ENCODE peak calls at places on chromosomes 7 and 10, in four cellular contexts. Y, U, P and I are unnamed samples. For H3K4me1, the result is how much of the 10 kb centered on the place peaks cover.

GRCh38 chr10:43421519-43421918 is 12.5 kb upstream of the HNRNPF start:
- DNase-seq in U (no peak), Y (no peak), P (no peak), I (no peak)

GRCh38 chr7:106679153-106679931 is 18.4 kb upstream of the CCDC71L start:
- DNase-seq in P (peak), U (peak), Y (no peak), I (no peak)

GRCh38 chr10:84783386-84783785 is 455.0 kb downstream of the CCSER2 start:
- DNase-seq in P (peak), Y (no peak), U (no peak), I (peak)

GRCh38 chr10:100508691-100509150 is 10.9 kb downstream of the SEC31B start:
- DNase-seq in Y (no peak), U (peak), P (peak), I (peak)

GRCh38 chr10:79394631-79395030 is 47.4 kb downstream of the PPIF start:
- DNase-seq in Y (no peak), U (no peak), P (no peak), I (no peak)

GRCh38 chr10:63917363-63917762 is 396.2 kb downstream of the REEP3 start:
- DNase-seq in P (no peak), Y (no peak), U (no peak), I (no peak)

GRCh38 chr7:31648288-31648687 is 38.7 kb upstream of the PPP1R17 start:
- DNase-seq in U (peak), P (peak), Y (no peak), I (no peak)

GRCh38 chr10:125102821-125103220 is 57.5 kb downstream of the CTBP2 start:
- DNase-seq in Y (no peak), P (no peak), U (no peak), I (no peak)

GRCh38 chr10:22435650-22436049 is 90.4 kb downstream of the SPAG6 start:
- DNase-seq in U (no peak), Y (no peak), P (no peak), I (no peak)

DNA sequence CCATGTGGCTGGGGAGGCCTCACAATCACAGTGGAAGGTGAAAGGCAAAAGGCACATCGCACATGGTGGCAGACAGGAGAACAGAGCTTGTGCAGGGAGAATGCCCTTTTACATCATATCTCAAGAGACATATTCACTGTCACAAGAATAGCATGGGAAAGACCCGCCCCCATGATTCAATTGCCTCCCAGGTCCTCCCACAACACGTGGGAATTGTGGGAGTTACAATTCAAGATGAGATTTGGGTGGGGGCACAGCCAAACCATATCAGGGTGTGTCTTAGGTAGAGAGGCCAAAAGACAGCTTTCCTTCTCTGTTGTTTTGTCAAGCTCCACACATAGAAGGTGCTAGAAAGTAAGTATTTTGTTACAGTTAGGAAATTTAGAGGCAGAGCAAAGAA is 20.8 kb upstream of the SLC26A5 start:
- DNase-seq in P (no peak), Y (no peak), U (no peak), I (no peak)
- H3K56ac ChIP-seq in P (no peak), Y (no peak), U (no peak), I (no peak)

DNA sequence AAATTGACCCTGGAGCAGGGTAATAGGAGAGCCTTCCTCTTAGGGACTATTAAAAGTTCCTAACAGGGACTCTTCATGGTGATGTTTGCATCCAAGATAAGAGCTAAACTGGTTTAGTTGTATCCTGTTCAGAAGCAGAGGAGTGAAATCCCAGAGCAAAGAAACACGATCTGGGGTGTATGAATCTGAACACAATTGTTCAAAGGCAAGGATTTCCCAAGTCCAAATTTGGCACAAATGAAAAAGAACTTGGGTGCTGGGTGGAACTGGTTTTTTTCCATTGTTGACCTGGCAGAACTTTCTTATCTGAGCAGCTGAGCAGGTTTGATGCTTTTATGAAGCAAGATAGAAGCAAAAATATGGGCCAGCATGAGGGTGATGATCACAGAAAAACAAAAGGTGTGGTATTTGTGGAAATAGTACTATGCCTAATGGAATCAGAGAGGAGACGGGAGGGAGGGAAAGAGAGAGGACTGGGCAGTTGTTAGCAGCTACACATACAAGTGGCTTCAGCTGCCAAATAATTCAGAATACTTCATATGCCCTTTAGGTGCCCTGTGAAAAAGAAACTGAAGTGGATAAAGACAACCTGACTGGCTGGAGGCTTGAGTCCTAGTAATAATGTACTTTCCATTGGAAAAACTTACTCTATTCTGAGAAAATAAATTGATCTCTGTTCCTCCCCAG is 6.1 kb downstream of the AGFG2 start:
- DNase-seq in P (no peak), U (peak), Y (no peak), I (no peak)
- H3K4me1 ChIP-seq in P (under half), U (under half), Y (under half), I (under half)

GRCh38 chr10:86665218-86665607 is 3.1 kb upstream of the LDB3 start:
- DNase-seq in P (peak), U (no peak), Y (no peak), I (no peak)

GRCh38 chr10:86665868-86666267 is 2.4 kb upstream of the LDB3 start:
- DNase-seq in U (no peak), Y (no peak), P (no peak), I (no peak)

GRCh38 chr10:86664370-86665217 is 3.7 kb upstream of the LDB3 start:
- DNase-seq in P (peak), Y (no peak), U (no peak), I (no peak)

GRCh38 chr10:86667421-86668181 is 710 bp upstream of the LDB3 start:
- DNase-seq in U (no peak), Y (no peak), P (no peak), I (no peak)

DNA sequence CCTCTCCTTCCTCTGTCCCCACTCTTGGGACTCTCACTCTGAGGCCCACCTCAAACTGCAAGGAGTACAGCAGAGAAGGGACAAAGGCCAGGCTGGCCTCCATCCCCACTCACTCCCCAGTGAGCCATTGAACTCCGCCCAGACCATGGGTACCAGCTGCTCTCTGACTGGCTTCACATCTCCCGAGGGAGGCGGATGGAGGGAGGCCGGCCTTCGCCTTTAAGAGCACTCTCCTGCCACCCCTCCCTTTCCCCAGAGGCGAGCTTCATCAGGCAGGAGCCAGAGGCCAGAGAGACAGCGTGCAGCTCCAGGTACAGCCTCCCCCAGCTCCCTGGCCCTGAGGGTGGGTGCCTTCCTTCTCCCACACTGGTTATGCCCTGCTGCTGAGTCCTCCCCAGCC is 1.8 kb upstream of the LDB3 start:
- DNase-seq in P (no peak), U (no peak), Y (no peak), I (no peak)
- H3K56ac ChIP-seq in P (no peak), U (no peak), Y (no peak), I (no peak)

GRCh38 chr7:55550838-55551537 is 21.3 kb downstream of the VOPP1 start:
- DNase-seq in Y (no peak), U (no peak), P (no peak), I (no peak)
- H3K4me1 ChIP-seq in Y (under half), U (under half), P (under half), I (under half)

DNA sequence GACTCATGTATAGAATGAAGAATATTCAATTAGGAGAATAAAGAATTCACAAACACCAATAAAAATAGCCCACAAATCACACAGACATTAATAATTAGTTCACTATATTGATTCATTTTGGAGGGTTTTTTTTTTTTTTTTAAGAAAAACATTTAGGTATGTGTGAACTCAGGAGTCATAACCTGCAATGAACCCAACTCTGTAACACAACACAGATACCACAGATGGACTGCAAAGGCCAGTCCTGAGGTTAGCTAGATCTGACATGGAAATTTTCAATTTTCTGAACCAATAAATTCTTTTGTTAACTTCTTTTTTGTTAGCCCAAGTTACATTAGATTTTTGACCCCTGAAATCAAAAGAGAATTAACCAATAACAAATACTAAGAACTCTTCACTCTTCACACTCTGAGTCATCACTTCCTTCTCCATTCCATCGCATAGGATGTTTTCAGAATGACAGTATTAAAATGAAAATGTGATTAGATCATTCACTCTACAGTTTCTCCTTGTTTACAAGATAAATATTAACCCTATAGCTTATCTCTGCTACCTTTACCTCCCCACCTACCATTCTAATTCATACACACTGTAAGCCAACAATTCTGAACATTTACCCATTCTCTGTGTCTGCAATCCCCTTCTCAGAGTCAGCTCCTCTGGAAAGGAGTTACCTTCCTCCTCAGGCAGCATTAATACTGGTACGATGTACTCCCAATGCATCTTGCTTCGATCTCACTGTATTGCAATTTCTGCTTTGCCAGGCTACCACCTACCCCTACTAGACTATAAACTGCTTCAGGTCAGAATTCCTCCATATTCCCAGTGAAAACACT is 141.5 kb downstream of the LRRN3 start:
- DNase-seq in U (peak), P (peak), Y (no peak), I (no peak)
- H3K56ac ChIP-seq in U (no peak), P (no peak), Y (no peak), I (no peak)

GRCh38 chr10:11743461-11744338 is 1.5 kb downstream of the ECHDC3 start:
- DNase-seq in P (no peak), U (no peak), Y (no peak), I (no peak)
- H3K4me1 ChIP-seq in P (under half), U (under half), Y (under half), I (under half)

GRCh38 chr7:143002106-143002505 is 24.8 kb downstream of the OR9A2 start:
- DNase-seq in Y (no peak), U (no peak), P (peak), I (no peak)

GRCh38 chr7:143002856-143003255 is 24.1 kb downstream of the OR9A2 start:
- DNase-seq in Y (no peak), P (no peak), U (no peak), I (no peak)

GRCh38 chr7:143003393-143004051 is 23.4 kb downstream of the OR9A2 start:
- DNase-seq in Y (no peak), U (peak), P (peak), I (no peak)

GRCh38 chr7:142999793-143000192 is 27.1 kb downstream of the OR9A2 start:
- DNase-seq in U (no peak), P (no peak), Y (no peak), I (no peak)

GRCh38 chr7:143000648-143001047 is 26.3 kb downstream of the OR9A2 start:
- DNase-seq in P (no peak), Y (no peak), U (no peak), I (no peak)
- H3K56ac ChIP-seq in P (no peak), Y (no peak), U (no peak), I (no peak)

GRCh38 chr10:88092265-88092664 is 228.8 kb downstream of the PTEN start:
- DNase-seq in P (no peak), U (no peak), Y (no peak), I (no peak)
- H3K4me1 ChIP-seq in P (under half), U (under half), Y (under half), I (under half)